ENCODE peak calls at places on chromosomes 7 and 10, in six cellular contexts. N, F, X, I, H and M are unnamed samples.

GRCh38 chr7:2471396-2471795 is 4.8 kb downstream of the GRIFIN start:
- DNase-seq in I (no peak), H (no peak), N (peak; percentile 69), F (no peak), X (no peak), M (no peak)

GRCh38 chr7:3321745-3322144 is 20.7 kb downstream of the SDK1 start:
- DNase-seq in H (no peak), N (no peak), X (no peak), I (no peak), F (no peak), M (no peak)

GRCh38 chr7:36044096-36044892 is 108.8 kb upstream of the EEPD1 start:
- DNase-seq in X (no peak), H (no peak), F (no peak), N (no peak), I (no peak), M (no peak)

GRCh38 chr7:22856437-22856836 is 33.8 kb upstream of the TOMM7 start:
- DNase-seq in N (no peak), F (no peak), X (peak; percentile 22), I (no peak), H (no peak), M (no peak)

GRCh38 chr7:111765936-111766643 is 203.8 kb upstream of the IMMP2L start:
- DNase-seq in N (no peak), I (no peak), H (peak; percentile 53), X (no peak), F (no peak), M (no peak)

GRCh38 chr7:108815815-108816214 is 246.1 kb downstream of the DNAJB9 start:
- DNase-seq in N (no peak), I (no peak), X (no peak), H (no peak), F (no peak), M (no peak)

GRCh38 chr7:46603780-46604725 is 683.0 kb upstream of the IGFBP3 start:
- DNase-seq in F (no peak), H (peak; percentile 53), X (no peak), I (peak; percentile 81), N (peak; percentile 94), M (no peak)

GRCh38 chr7:83267141-83267631 is 104.5 kb upstream of the PCLO start:
- DNase-seq in X (no peak), N (no peak), I (no peak), F (no peak), H (peak; percentile 32), M (no peak)

GRCh38 chr7:50315739-50316671 is 11.5 kb downstream of the IKZF1 start:
- DNase-seq in F (no peak), N (no peak), I (no peak), H (no peak), X (no peak), M (no peak)

GRCh38 chr10:61899663-61899996 is 1.9 kb upstream of the ARID5B start:
- DNase-seq in H (no peak), N (no peak), F (no peak), I (no peak), X (no peak), M (no peak)

GRCh38 chr10:132641966-132642731 is 104.6 kb downstream of the INPP5A start:
- DNase-seq in X (no peak), H (no peak), N (no peak), I (peak; percentile 61), F (no peak), M (no peak)

GRCh38 chr10:107978455-107978854 is 813.9 kb upstream of the SORCS1 start:
- DNase-seq in X (no peak), I (no peak), F (no peak), N (no peak), H (no peak), M (no peak)

GRCh38 chr7:3089493-3089892 is 45.8 kb upstream of the CARD11 start:
- DNase-seq in I (no peak), N (no peak), X (no peak), H (no peak), F (no peak), M (no peak)

GRCh38 chr10:30581779-30582380 is 47.7 kb downstream of the LYZL2 start:
- DNase-seq in X (no peak), F (no peak), H (no peak), I (no peak), N (no peak), M (no peak)

GRCh38 chr7:71311576-71311975 is 179.6 kb downstream of the GALNT17 start:
- DNase-seq in N (no peak), I (no peak), H (no peak), X (no peak), F (no peak), M (no peak)

GRCh38 chr10:16770141-16770540 is 47.1 kb downstream of the RSU1 start:
- DNase-seq in X (no peak), I (no peak), F (no peak), H (no peak), N (no peak), M (no peak)

GRCh38 chr10:128577958-128578750 is 451.9 kb upstream of the MKI67 start:
- DNase-seq in H (no peak), X (no peak), F (no peak), I (no peak), N (no peak), M (no peak)

GRCh38 chr7:21261627-21262564 is 166.0 kb upstream of the SP4 start:
- DNase-seq in F (no peak), X (peak; percentile 14), N (no peak), H (no peak), I (no peak), M (no peak)

GRCh38 chr10:129772472-129773358 is 191.4 kb downstream of the EBF3 start:
- DNase-seq in H (no peak), F (no peak), N (no peak), X (no peak), I (peak; percentile 46), M (no peak)

GRCh38 chr10:16787361-16787791 is 29.8 kb downstream of the RSU1 start:
- DNase-seq in I (no peak), N (no peak), F (no peak), X (no peak), H (no peak), M (no peak)

GRCh38 chr7:18116661-18117060 is 89.0 kb upstream of the PRPS1L1 start:
- DNase-seq in H (no peak), F (no peak), N (no peak), X (peak; percentile 49), I (no peak), M (no peak)

GRCh38 chr7:98862716-98863420 is 6.9 kb downstream of the TMEM130 start:
- DNase-seq in N (no peak), F (no peak), X (no peak), H (no peak), I (no peak), M (no peak)

GRCh38 chr10:84333864-84334451 is 5.6 kb downstream of the CCSER2 start:
- DNase-seq in X (no peak), F (no peak), H (no peak), I (no peak), N (no peak), M (no peak)

GRCh38 chr7:54785261-54785660 is 26.2 kb upstream of the SEC61G start:
- DNase-seq in N (no peak), I (no peak), F (no peak), H (no peak), X (no peak), M (no peak)

GRCh38 chr10:116606061-116606483 is 14.7 kb upstream of the PNLIPRP2 start:
- DNase-seq in I (no peak), N (no peak), X (no peak), F (no peak), H (no peak), M (no peak)

GRCh38 chr7:26857534-26858228 is 6.7 kb downstream of the SKAP2 start:
- DNase-seq in X (no peak), F (no peak), H (no peak), N (no peak), I (no peak), M (no peak)

GRCh38 chr10:44925224-44925623 is 14.1 kb downstream of the TMEM72 start:
- DNase-seq in I (no peak), X (peak; percentile 21), F (no peak), H (no peak), N (no peak), M (no peak)
- TF ChIP-seq CTCF in I (no peak), X (peak; percentile 73), F (no peak), H (no peak), N (peak; percentile 35), M (peak; percentile 12)

GRCh38 chr7:114924066-114924712 is 2.3 kb downstream of the MDFIC start:
- DNase-seq in N (no peak), X (no peak), F (no peak), I (no peak), H (no peak), M (no peak)
- H3K4me3 ChIP-seq in N (peak overlapping the region; percentile 90), X (no peak overlapping the region), F (peak overlapping the region; percentile 91), I (peak overlapping the region; percentile 90), H (no peak overlapping the region), M (peak overlapping the region; percentile 77)

GRCh38 chr10:101770331-101771215 is 5.3 kb downstream of the FGF8 start:
- DNase-seq in H (no peak), I (peak; percentile 63), N (no peak), X (no peak), F (no peak), M (no peak)

GRCh38 chr10:101771380-101771779 is 4.5 kb downstream of the FGF8 start:
- DNase-seq in I (no peak), X (no peak), H (no peak), F (no peak), N (no peak), M (no peak)

GRCh38 chr10:101768791-101769170 is 7.1 kb downstream of the FGF8 start:
- DNase-seq in I (peak; percentile 19), N (no peak), X (no peak), H (no peak), F (no peak), M (no peak)

GRCh38 chr10:101767966-101768790 is 7.7 kb downstream of the FGF8 start:
- DNase-seq in X (no peak), N (no peak), H (no peak), F (no peak), I (no peak), M (no peak)

GRCh38 chr10:101769541-101770180 is 6.3 kb downstream of the FGF8 start:
- DNase-seq in I (no peak), F (no peak), X (no peak), H (no peak), N (no peak), M (no peak)
- TF ChIP-seq CTCF in I (no peak), F (no peak), X (peak; percentile 5), H (no peak), N (no peak), M (no peak)

GRCh38 chr10:4129866-4130455 is 345.0 kb upstream of the KLF6 start:
- DNase-seq in X (no peak), F (no peak), N (no peak), H (no peak), I (no peak), M (no peak)

GRCh38 chr10:4134701-4135100 is 349.7 kb upstream of the KLF6 start:
- DNase-seq in H (no peak), I (no peak), F (no peak), N (no peak), X (no peak), M (no peak)

GRCh38 chr10:4131407-4132215 is 346.6 kb upstream of the KLF6 start:
- DNase-seq in N (no peak), I (no peak), H (no peak), X (peak; percentile 77), F (peak; percentile 90), M (peak; percentile 86)

GRCh38 chr10:4130685-4131084 is 345.7 kb upstream of the KLF6 start:
- DNase-seq in X (no peak), I (no peak), F (no peak), H (no peak), N (no peak), M (no peak)

DNA sequence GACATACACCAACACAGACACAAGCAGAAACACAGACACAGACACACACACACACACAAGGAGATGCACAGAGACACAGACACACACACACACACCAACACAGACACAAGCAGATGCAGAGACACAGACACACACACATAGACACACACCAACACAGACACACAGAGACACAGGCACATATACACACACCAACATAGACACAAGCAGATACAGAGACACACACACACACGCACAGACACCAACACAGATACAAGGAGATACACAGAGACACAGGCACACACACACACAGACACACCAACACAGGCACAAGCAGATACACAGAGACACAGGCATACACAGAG is 347.2 kb upstream of the KLF6 start:
- DNase-seq in X (no peak), I (no peak), N (no peak), F (no peak), H (no peak), M (no peak)
- H3K4me3 ChIP-seq in X (no peak overlapping the region), I (no peak overlapping the region), N (no peak overlapping the region), F (no peak overlapping the region), H (no peak overlapping the region), M (peak overlapping the region; percentile 41)